ENCODE peak calls at places on chromosomes 2 and 18, in ten cellular contexts. P is dorsolateral prefrontal cortex; I is testis; M is CD4-positive, alpha-beta T cell; H is MM.1S; Z is ascending aorta; O is cardiac muscle cell; C is A549; R is Peyer's patch; E is fibroblast of lung. G is an unnamed sample.

GRCh38 chr2:100416397-100416938 is 1.0 kb downstream of the CHST10 start:
- DNase-seq in P (no peak), I (no peak), M (no peak), H (no peak), Z (no peak), O (no peak), C (no peak), R (no peak), E (peak), G (no peak)

GRCh38 chr2:224646242-224646846 is 61.2 kb upstream of the CUL3 start:
- DNase-seq in P (no peak), I (no peak), M (no peak), H (peak), Z (no peak), O (peak), C (peak), R (no peak), E (peak), G (no peak)

GRCh38 chr18:31977270-31977872 is 34.4 kb upstream of the TRAPPC8 start:
- DNase-seq in P (no peak), I (peak), M (peak), H (peak), Z (no peak), O (peak), C (peak), R (peak), E (peak), G (peak)

GRCh38 chr2:33535409-33535808 is 59.0 kb downstream of the RASGRP3 start:
- DNase-seq in P (no peak), I (no peak), M (no peak), H (no peak), Z (no peak), O (peak), C (no peak), R (no peak), E (no peak), G (no peak)

GRCh38 chr2:45330113-45330512 is 281.0 kb downstream of the SRBD1 start:
- DNase-seq in P (no peak), I (no peak), M (no peak), H (no peak), Z (no peak), O (peak), C (no peak), R (no peak), E (peak), G (no peak)

GRCh38 chr2:171811229-171811628 is 82.8 kb downstream of the SLC25A12 start:
- DNase-seq in P (no peak), I (no peak), M (no peak), H (peak), Z (no peak), O (peak), C (peak), R (no peak), E (peak), G (no peak)

GRCh38 chr2:233152541-233152940 is 92.4 kb downstream of the INPP5D start:
- DNase-seq in P (peak), I (peak), M (no peak), H (no peak), Z (no peak), O (peak), C (no peak), R (no peak), E (peak), G (peak)

GRCh38 chr2:239674101-239674980 is 273.5 kb upstream of the HDAC4 start:
- DNase-seq in P (no peak), I (peak), M (no peak), H (no peak), Z (no peak), O (no peak), C (no peak), R (no peak), E (no peak), G (no peak)

GRCh38 chr2:60493804-60494392 is 59.6 kb downstream of the BCL11A start:
- DNase-seq in P (peak), I (no peak), M (no peak), H (no peak), Z (no peak), O (no peak), C (no peak), R (no peak), E (no peak), G (no peak)

GRCh38 chr18:33440011-33440383 is 524 bp downstream of the CCDC178 start:
- DNase-seq in P (peak), I (peak), M (no peak), H (no peak), Z (no peak), O (peak), C (peak), R (no peak), E (peak), G (peak)

GRCh38 chr2:15674637-15675455 is 83.2 kb downstream of the DDX1 start:
- DNase-seq in P (no peak), I (no peak), M (no peak), H (no peak), Z (no peak), O (no peak), C (peak), R (no peak), E (no peak), G (no peak)

GRCh38 chr2:182730486-182730885 is 14.4 kb downstream of the DNAJC10 start:
- DNase-seq in P (no peak), I (no peak), M (no peak), H (no peak), Z (no peak), O (no peak), C (no peak), R (no peak), E (no peak), G (no peak)

GRCh38 chr2:5319493-5319892 is 372.7 kb upstream of the SOX11 start:
- DNase-seq in P (no peak), I (no peak), M (no peak), H (peak), Z (no peak), O (no peak), C (no peak), R (no peak), E (no peak), G (no peak)

GRCh38 chr2:168585700-168586099 is 129.6 kb downstream of the CERS6 start:
- DNase-seq in P (no peak), I (no peak), M (no peak), H (no peak), Z (no peak), O (no peak), C (no peak), R (no peak), E (no peak), G (no peak)

GRCh38 chr18:60024857-60025256 is 125.1 kb downstream of the PMAIP1 start:
- DNase-seq in P (no peak), I (no peak), M (no peak), H (no peak), Z (no peak), O (no peak), C (no peak), R (no peak), E (no peak), G (no peak)

GRCh38 chr2:173058097-173058496 is 17.5 kb upstream of the MAP3K20 start:
- DNase-seq in P (no peak), I (no peak), M (no peak), H (no peak), Z (no peak), O (no peak), C (no peak), R (no peak), E (peak), G (no peak)

GRCh38 chr18:49685231-49685942 is 123.5 kb downstream of the LIPG start:
- DNase-seq in P (no peak), I (no peak), M (no peak), H (no peak), Z (no peak), O (no peak), C (no peak), R (no peak), E (peak), G (no peak)

GRCh38 chr2:15941970-15942710 is 1.8 kb downstream of the MYCN start:
- DNase-seq in P (peak), I (no peak), M (no peak), H (no peak), Z (no peak), O (peak), C (peak), R (no peak), E (no peak), G (peak)

GRCh38 chr2:31337197-31337596 is 77.3 kb downstream of the XDH start:
- DNase-seq in P (no peak), I (no peak), M (no peak), H (no peak), Z (no peak), O (no peak), C (no peak), R (no peak), E (peak), G (no peak)

GRCh38 chr2:112168422-112169124 is 30.4 kb downstream of the FBLN7 start:
- DNase-seq in P (no peak), I (no peak), M (no peak), H (no peak), Z (no peak), O (no peak), C (no peak), R (no peak), E (no peak), G (peak)

GRCh38 chr2:186950694-186951093 is 101.7 kb upstream of the ZSWIM2 start:
- DNase-seq in P (no peak), I (no peak), M (no peak), H (no peak), Z (no peak), O (no peak), C (no peak), R (no peak), E (peak), G (no peak)

GRCh38 chr18:48192542-48192941 is 216.6 kb downstream of the ZBTB7C start:
- DNase-seq in P (no peak), I (no peak), M (no peak), H (no peak), Z (no peak), O (no peak), C (no peak), R (peak), E (no peak), G (no peak)

GRCh38 chr2:200713704-200714064 is 98.0 kb upstream of the BZW1 start:
- DNase-seq in P (no peak), I (no peak), M (peak), H (no peak), Z (no peak), O (no peak), C (no peak), R (no peak), E (no peak), G (no peak)

GRCh38 chr2:43333096-43333655 is 106.8 kb upstream of the ZFP36L2 start:
- DNase-seq in P (no peak), I (no peak), M (no peak), H (no peak), Z (no peak), O (peak), C (no peak), R (no peak), E (no peak), G (no peak)

GRCh38 chr18:76223403-76223802 is 271.6 kb downstream of the ZNF516 start:
- DNase-seq in P (no peak), I (no peak), M (no peak), H (no peak), Z (no peak), O (no peak), C (no peak), R (no peak), E (no peak), G (no peak)

GRCh38 chr2:29072251-29072650 is 2.1 kb downstream of the PCARE start:
- DNase-seq in P (no peak), I (no peak), M (no peak), H (no peak), Z (no peak), O (no peak), C (no peak), R (no peak), E (no peak), G (no peak)

GRCh38 chr2:172246649-172247048 is 143.9 kb upstream of the DLX2 start:
- DNase-seq in P (no peak), I (peak), M (no peak), H (no peak), Z (no peak), O (no peak), C (no peak), R (no peak), E (peak), G (no peak)

GRCh38 chr2:230931556-230932231 is 6.7 kb upstream of the GPR55 start:
- DNase-seq in P (no peak), I (peak), M (no peak), H (no peak), Z (no peak), O (no peak), C (no peak), R (no peak), E (no peak), G (no peak)

GRCh38 chr2:121202541-121203310 is 82.3 kb downstream of the TFCP2L1 start:
- DNase-seq in P (no peak), I (no peak), M (no peak), H (no peak), Z (no peak), O (no peak), C (no peak), R (peak), E (no peak), G (no peak)

GRCh38 chr2:25881759-25882158 is 3.5 kb upstream of the ASXL2 start:
- DNase-seq in P (no peak), I (no peak), M (no peak), H (no peak), Z (no peak), O (no peak), C (no peak), R (no peak), E (no peak), G (no peak)

GRCh38 chr2:236257575-236257974 is 6.6 kb downstream of the ASB18 start:
- DNase-seq in P (no peak), I (no peak), M (no peak), H (no peak), Z (no peak), O (no peak), C (no peak), R (no peak), E (no peak), G (no peak)

GRCh38 chr2:79437416-79438281 is 75.2 kb upstream of the CTNNA2 start:
- DNase-seq in P (no peak), I (no peak), M (no peak), H (no peak), Z (no peak), O (peak), C (no peak), R (peak), E (no peak), G (no peak)
- H3K27ac ChIP-seq in P (no peak), I (no peak), M (no peak), H (no peak), Z (no peak), O (no peak), C (no peak), R (no peak), E (no peak), G (no peak)

GRCh38 chr2:38108907-38109731 is 33.2 kb upstream of the CYP1B1 start:
- DNase-seq in P (no peak), I (no peak), M (no peak), H (no peak), Z (no peak), O (no peak), C (no peak), R (no peak), E (no peak), G (no peak)

GRCh38 chr2:38105911-38106310 is 30.0 kb upstream of the CYP1B1 start:
- DNase-seq in P (no peak), I (no peak), M (no peak), H (no peak), Z (no peak), O (no peak), C (no peak), R (no peak), E (no peak), G (no peak)

GRCh38 chr2:38107738-38108410 is 31.9 kb upstream of the CYP1B1 start:
- DNase-seq in P (no peak), I (no peak), M (no peak), H (no peak), Z (no peak), O (no peak), C (no peak), R (no peak), E (no peak), G (no peak)

GRCh38 chr2:38106420-38107182 is 30.6 kb upstream of the CYP1B1 start:
- DNase-seq in P (no peak), I (peak), M (no peak), H (no peak), Z (no peak), O (peak), C (no peak), R (no peak), E (peak), G (no peak)

DNA sequence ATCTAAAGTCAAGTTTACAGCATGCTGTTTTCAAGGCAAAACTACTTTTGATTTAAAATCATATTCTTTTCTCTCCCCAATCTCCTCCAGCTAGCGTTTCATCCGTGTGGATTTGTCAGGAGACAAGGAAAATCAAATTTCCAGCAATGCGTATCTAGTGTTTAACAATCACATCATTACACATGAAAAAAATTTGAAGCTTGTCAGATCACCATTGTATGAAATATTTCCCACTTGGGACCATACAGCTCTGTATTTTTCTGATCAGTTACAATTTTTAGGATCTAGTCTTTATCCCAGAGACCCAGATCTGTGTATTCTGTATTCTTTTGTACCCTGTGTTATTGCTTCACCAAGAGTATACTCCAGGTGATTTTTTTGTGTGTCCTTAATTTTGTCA is 28.6 kb upstream of the CYP1B1 start:
- DNase-seq in P (no peak), I (no peak), M (no peak), H (no peak), Z (no peak), O (no peak), C (no peak), R (no peak), E (no peak), G (no peak)
- H3K27ac ChIP-seq in P (no peak), I (no peak), M (no peak), H (no peak), Z (no peak), O (no peak), C (no peak), R (no peak), E (no peak), G (no peak)

GRCh38 chr2:67836861-67837260 is 225.9 kb downstream of the C1D start:
- DNase-seq in P (no peak), I (peak), M (no peak), H (no peak), Z (no peak), O (no peak), C (no peak), R (no peak), E (no peak), G (no peak)
- H3K27ac ChIP-seq in P (no peak), I (no peak), M (no peak), H (no peak), Z (no peak), O (no peak), C (no peak), R (no peak), E (no peak), G (no peak)

GRCh38 chr2:30236591-30237245 is 5.4 kb downstream of the LBH start:
- DNase-seq in P (no peak), I (no peak), M (no peak), H (no peak), Z (no peak), O (peak), C (no peak), R (no peak), E (no peak), G (no peak)
- H3K27ac ChIP-seq in P (no peak), I (no peak), M (peak), H (no peak), Z (peak), O (peak), C (no peak), R (no peak), E (peak), G (no peak)

GRCh38 chr18:35118641-35119040 is 77.4 kb downstream of the MAPRE2 start:
- DNase-seq in P (no peak), I (no peak), M (no peak), H (no peak), Z (no peak), O (no peak), C (no peak), R (no peak), E (no peak), G (no peak)

GRCh38 chr18:35122586-35123224 is 81.5 kb downstream of the MAPRE2 start:
- DNase-seq in P (peak), I (no peak), M (no peak), H (no peak), Z (no peak), O (peak), C (no peak), R (no peak), E (no peak), G (peak)

GRCh38 chr18:35123811-35124210 is 82.6 kb downstream of the MAPRE2 start:
- DNase-seq in P (no peak), I (no peak), M (no peak), H (no peak), Z (no peak), O (no peak), C (no peak), R (no peak), E (no peak), G (no peak)

GRCh38 chr18:35121531-35121930 is 80.3 kb downstream of the MAPRE2 start:
- DNase-seq in P (no peak), I (no peak), M (no peak), H (no peak), Z (no peak), O (no peak), C (no peak), R (no peak), E (no peak), G (no peak)

DNA sequence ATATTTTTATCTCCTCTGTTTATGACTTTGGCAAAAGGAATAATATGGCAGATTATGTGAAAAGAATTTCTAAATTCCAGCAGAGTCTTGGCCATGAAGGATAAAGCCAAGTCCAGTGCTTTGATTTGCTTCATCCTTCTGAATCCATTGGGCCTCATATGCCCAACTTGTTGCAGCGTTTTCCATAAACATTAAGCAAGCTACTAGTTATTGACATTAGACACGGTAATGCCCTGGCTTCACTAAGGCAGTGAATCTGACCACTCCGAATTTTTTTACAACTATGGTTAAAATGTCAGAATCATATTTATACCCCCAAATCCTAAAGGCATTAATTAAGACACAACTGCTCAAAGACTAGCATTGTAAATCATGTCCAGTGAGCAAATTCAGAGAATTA is 79.8 kb downstream of the MAPRE2 start:
- DNase-seq in P (no peak), I (no peak), M (no peak), H (no peak), Z (no peak), O (no peak), C (no peak), R (no peak), E (no peak), G (no peak)
- H3K27ac ChIP-seq in P (no peak), I (no peak), M (no peak), H (no peak), Z (no peak), O (no peak), C (no peak), R (no peak), E (no peak), G (no peak)

GRCh38 chr2:11583840-11584529 is 50.1 kb downstream of the GREB1 start:
- DNase-seq in P (peak), I (peak), M (peak), H (peak), Z (no peak), O (peak), C (peak), R (peak), E (peak), G (peak)
- H3K27ac ChIP-seq in P (no peak), I (peak), M (no peak), H (no peak), Z (no peak), O (no peak), C (peak), R (no peak), E (no peak), G (no peak)

DNA sequence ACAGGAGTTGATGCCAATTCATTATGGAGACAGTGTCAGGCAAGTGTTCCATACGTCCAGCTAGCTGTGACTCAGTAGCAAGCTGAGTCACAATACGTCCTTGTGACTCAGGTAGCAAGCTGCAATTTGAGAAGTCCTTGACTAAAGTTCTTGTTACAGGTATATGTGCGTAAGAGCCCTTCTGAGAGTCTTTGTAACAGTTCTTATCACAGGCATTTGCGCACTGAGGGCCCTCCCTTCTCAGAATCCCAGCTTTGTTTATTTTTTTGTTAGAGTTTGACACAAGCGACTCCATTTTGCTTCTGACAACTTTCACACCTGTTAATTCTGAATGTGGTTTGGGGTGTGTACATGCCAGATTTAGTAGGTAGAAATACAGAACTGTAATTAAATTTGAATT is 20.1 kb upstream of the ACMSD start:
- DNase-seq in P (no peak), I (no peak), M (no peak), H (no peak), Z (no peak), O (no peak), C (no peak), R (no peak), E (no peak), G (no peak)
- H3K27ac ChIP-seq in P (no peak), I (no peak), M (no peak), H (no peak), Z (no peak), O (no peak), C (no peak), R (no peak), E (no peak), G (no peak)

DNA sequence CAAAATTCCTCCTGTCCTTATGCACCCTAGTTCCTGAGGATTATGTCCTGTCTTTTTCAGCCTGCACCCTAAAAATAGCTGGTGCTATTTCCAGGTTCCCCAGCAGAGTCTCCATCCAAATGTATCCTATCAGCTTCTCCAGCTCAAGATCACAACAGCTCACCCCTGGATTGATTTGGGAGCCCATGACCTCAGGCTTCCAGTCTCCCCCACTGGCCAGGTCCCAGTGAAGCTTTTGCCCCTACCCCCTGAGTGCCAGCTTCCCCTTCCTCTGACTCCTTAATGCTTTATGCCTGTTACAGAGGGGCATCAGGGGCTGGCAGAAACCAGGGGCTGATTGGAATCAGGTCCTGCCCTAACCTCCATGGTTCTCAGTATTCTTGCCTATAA is 76.9 kb upstream of the DAPL1 start:
- DNase-seq in P (no peak), I (no peak), M (no peak), H (no peak), Z (no peak), O (no peak), C (no peak), R (no peak), E (no peak), G (no peak)
- H3K27ac ChIP-seq in P (no peak), I (no peak), M (no peak), H (no peak), Z (no peak), O (no peak), C (no peak), R (no peak), E (no peak), G (peak)